ENCODE peak calls at places on chromosomes 6 and 20, in ten cellular contexts. P is cardiac fibroblast, X is left ventricle myocardium inferior, B is GM23338, D is fibroblast of lung, H is HCT116, U is sigmoid colon, S is astrocyte of the spinal cord, C is mesenchymal stem cell, G is colonic mucosa. M is an unnamed sample.

GRCh38 chr6:121666809-121667208 is 231.4 kb downstream of the GJA1 start:
- DNase-seq in P (peak), X (no peak), B (no peak), D (peak), H (peak), U (no peak), S (peak), C (peak), G (no peak), M (peak)

GRCh38 chr6:35385457-35386202 is 43.3 kb downstream of the PPARD start:
- DNase-seq in P (peak), X (peak), B (no peak), D (peak), H (no peak), U (peak), S (peak), C (no peak), G (peak), M (no peak)

GRCh38 chr6:111871207-111871606 is 2.0 kb downstream of the FYN start:
- DNase-seq in P (no peak), X (no peak), B (no peak), D (no peak), H (no peak), U (no peak), S (no peak), C (no peak), G (no peak), M (no peak)

GRCh38 chr20:34948030-34948429 is 7.6 kb downstream of the GSS start:
- DNase-seq in P (peak), X (no peak), B (no peak), D (peak), H (no peak), U (no peak), S (peak), C (peak), G (no peak), M (peak)

GRCh38 chr20:39524371-39524911 is 562.3 kb downstream of the DHX35 start:
- DNase-seq in P (no peak), X (no peak), B (no peak), D (no peak), H (no peak), U (no peak), S (no peak), C (no peak), G (no peak), M (no peak)

GRCh38 chr6:131258816-131259476 is 123.7 kb downstream of the AKAP7 start:
- DNase-seq in P (no peak), X (no peak), B (no peak), D (peak), H (peak), U (no peak), S (peak), C (peak), G (peak), M (no peak)

GRCh38 chr20:46088409-46089075 is 1.2 kb downstream of the NCOA5 start:
- DNase-seq in P (peak), X (no peak), B (peak), D (peak), H (no peak), U (no peak), S (peak), C (peak), G (no peak), M (no peak)

GRCh38 chr6:107561325-107561724 is 71.4 kb downstream of the SOBP start:
- DNase-seq in P (no peak), X (peak), B (peak), D (no peak), H (no peak), U (peak), S (peak), C (no peak), G (no peak), M (no peak)

GRCh38 chr6:154516276-154516675 is 5.8 kb upstream of the CNKSR3 start:
- DNase-seq in P (no peak), X (no peak), B (no peak), D (no peak), H (no peak), U (no peak), S (no peak), C (no peak), G (peak), M (no peak)
- H3K4me3 ChIP-seq in P (peak), X (peak), B (no peak), D (peak), H (no peak), U (no peak), S (no peak), C (no peak), G (no peak), M (no peak)

GRCh38 chr6:26223677-26224546 is 136.7 kb downstream of the HFE start:
- DNase-seq in P (peak), X (peak), B (peak), D (peak), H (peak), U (peak), S (peak), C (peak), G (peak), M (peak)

GRCh38 chr6:26223213-26223612 is 136.0 kb downstream of the HFE start:
- DNase-seq in P (peak), X (no peak), B (no peak), D (peak), H (no peak), U (no peak), S (peak), C (peak), G (no peak), M (no peak)

GRCh38 chr6:26221186-26221585 is 134.0 kb downstream of the HFE start:
- DNase-seq in P (no peak), X (no peak), B (no peak), D (no peak), H (no peak), U (no peak), S (no peak), C (no peak), G (no peak), M (no peak)

GRCh38 chr6:26224547-26224912 is 137.3 kb downstream of the HFE start:
- DNase-seq in P (no peak), X (no peak), B (no peak), D (no peak), H (no peak), U (no peak), S (no peak), C (no peak), G (no peak), M (no peak)

DNA sequence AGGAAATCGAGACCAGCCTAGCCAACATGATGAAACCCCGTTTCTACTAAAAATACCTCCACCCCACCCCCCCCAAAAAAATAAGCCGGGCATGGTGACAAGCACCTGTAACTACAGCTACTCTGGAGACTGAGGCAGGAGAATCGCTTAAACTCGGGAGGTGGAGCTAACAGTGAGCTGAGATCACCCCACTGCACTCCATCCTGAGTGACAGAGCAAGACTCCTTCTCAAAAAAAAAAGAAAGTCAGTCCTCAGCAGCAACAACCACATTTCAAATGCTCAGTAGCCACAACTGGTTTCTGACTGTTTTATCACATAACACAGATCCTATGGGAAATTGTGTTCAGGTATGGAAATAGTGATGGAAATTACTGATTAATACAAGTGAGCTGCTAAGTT is 135.4 kb downstream of the HFE start:
- DNase-seq in P (no peak), X (no peak), B (no peak), D (no peak), H (no peak), U (no peak), S (no peak), C (no peak), G (no peak), M (no peak)
- H3K4me3 ChIP-seq in P (no peak), X (no peak), B (peak), D (no peak), H (no peak), U (no peak), S (no peak), C (no peak), G (no peak), M (no peak)

DNA sequence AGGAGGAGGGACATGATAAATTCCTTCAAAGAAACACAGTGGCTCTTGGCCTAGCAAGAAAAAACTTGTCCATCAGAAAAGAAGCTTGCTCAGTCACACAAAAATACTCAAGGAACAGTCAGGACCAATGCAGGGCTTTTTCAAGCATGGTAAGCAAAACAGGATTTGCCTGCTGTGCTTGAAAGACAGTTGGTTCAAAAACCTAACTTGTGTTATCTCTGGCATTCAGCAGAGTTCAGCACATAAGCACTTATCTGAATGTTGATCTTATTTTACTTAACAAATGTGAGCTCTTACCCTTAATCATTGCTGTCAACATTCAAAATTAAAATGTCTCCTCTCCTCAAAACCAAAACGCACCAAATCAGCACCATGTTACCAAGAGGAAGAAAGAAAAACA is 38.3 kb downstream of the ATG5 start:
- DNase-seq in P (no peak), X (no peak), B (peak), D (no peak), H (no peak), U (no peak), S (no peak), C (peak), G (no peak), M (no peak)
- H3K4me3 ChIP-seq in P (no peak), X (no peak), B (no peak), D (no peak), H (no peak), U (no peak), S (no peak), C (no peak), G (no peak), M (no peak)

DNA sequence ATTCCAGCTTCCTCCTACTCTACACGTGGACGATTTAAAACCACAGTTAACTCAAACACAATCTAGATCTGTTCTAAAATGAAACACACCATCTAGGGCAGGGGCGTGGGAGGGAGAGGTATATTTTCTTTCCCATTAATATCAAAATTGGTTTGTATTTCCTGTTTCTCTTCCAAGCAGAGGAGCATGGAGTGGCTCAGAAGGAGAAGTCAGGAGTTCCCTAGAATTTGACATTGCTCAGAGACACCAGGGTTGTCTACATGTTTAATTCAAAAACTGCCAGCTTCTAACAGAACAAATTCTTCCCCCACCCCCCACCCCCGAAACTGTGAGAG is 2.3 kb downstream of the PREX1 start:
- DNase-seq in P (no peak), X (no peak), B (no peak), D (no peak), H (no peak), U (no peak), S (no peak), C (no peak), G (no peak), M (no peak)
- H3K4me3 ChIP-seq in P (no peak), X (peak), B (peak), D (no peak), H (no peak), U (no peak), S (no peak), C (no peak), G (no peak), M (no peak)

GRCh38 chr6:134293659-134294161 is 24.2 kb downstream of the SGK1 start:
- DNase-seq in P (no peak), X (no peak), B (no peak), D (no peak), H (no peak), U (no peak), S (no peak), C (peak), G (no peak), M (no peak)

GRCh38 chr6:134303903-134304302 is 14.0 kb downstream of the SGK1 start:
- DNase-seq in P (peak), X (no peak), B (no peak), D (no peak), H (no peak), U (no peak), S (no peak), C (no peak), G (no peak), M (peak)

GRCh38 chr6:134295953-134296553 is 21.9 kb downstream of the SGK1 start:
- DNase-seq in P (peak), X (no peak), B (peak), D (peak), H (peak), U (peak), S (peak), C (peak), G (peak), M (peak)

GRCh38 chr6:134296762-134297161 is 21.1 kb downstream of the SGK1 start:
- DNase-seq in P (no peak), X (no peak), B (no peak), D (no peak), H (no peak), U (no peak), S (no peak), C (no peak), G (no peak), M (no peak)

GRCh38 chr6:134299236-134299635 is 18.7 kb downstream of the SGK1 start:
- DNase-seq in P (peak), X (no peak), B (no peak), D (peak), H (no peak), U (no peak), S (peak), C (peak), G (no peak), M (peak)
- H3K4me3 ChIP-seq in P (no peak), X (no peak), B (no peak), D (no peak), H (no peak), U (no peak), S (no peak), C (no peak), G (no peak), M (no peak)

GRCh38 chr6:163530406-163530805 is 115.9 kb downstream of the QKI start:
- DNase-seq in P (no peak), X (no peak), B (no peak), D (no peak), H (no peak), U (no peak), S (no peak), C (no peak), G (no peak), M (no peak)
- H3K4me3 ChIP-seq in P (no peak), X (peak), B (no peak), D (no peak), H (no peak), U (no peak), S (no peak), C (no peak), G (no peak), M (no peak)

GRCh38 chr6:29793036-29793356 is 34.6 kb upstream of the HLA-G start:
- DNase-seq in P (no peak), X (no peak), B (no peak), D (no peak), H (no peak), U (no peak), S (no peak), C (no peak), G (no peak), M (no peak)
- H3K4me3 ChIP-seq in P (peak), X (peak), B (peak), D (peak), H (no peak), U (peak), S (no peak), C (no peak), G (peak), M (no peak)

DNA sequence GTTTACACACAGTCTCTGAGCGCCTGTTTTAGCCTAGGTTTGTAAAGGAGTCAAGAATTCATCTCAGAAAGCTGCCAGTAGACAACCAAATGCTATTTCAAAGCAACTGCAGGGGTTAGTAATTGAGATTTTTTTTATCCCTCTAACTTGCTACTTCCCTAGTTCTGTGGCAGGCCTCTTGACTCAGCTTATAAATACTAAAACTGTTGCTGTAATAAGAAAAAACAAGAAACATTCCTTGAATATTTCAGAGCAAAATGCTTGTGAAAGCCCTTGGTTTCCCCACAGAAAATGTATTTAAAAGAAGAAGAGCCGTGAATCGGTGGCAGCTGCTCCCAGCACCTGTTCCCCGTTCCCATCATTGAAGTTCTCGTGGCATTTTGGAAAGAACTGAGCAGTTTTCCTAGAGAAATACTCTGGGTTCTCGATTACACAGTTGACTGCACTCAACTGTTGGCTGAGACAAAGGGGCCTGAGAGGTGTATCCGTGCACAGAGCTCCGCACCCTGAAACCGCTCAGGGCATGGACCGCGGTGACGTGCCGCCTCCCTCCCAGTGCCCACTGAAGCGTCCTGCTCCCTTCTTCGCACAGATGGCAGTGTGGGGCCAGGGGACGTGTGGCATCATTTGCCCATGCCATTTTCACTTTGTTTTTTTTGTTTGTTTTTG is 20.9 kb downstream of the DLL1 start:
- DNase-seq in P (no peak), X (no peak), B (no peak), D (no peak), H (no peak), U (no peak), S (no peak), C (no peak), G (no peak), M (no peak)
- H3K4me3 ChIP-seq in P (no peak), X (no peak), B (no peak), D (no peak), H (no peak), U (no peak), S (no peak), C (no peak), G (no peak), M (no peak)

DNA sequence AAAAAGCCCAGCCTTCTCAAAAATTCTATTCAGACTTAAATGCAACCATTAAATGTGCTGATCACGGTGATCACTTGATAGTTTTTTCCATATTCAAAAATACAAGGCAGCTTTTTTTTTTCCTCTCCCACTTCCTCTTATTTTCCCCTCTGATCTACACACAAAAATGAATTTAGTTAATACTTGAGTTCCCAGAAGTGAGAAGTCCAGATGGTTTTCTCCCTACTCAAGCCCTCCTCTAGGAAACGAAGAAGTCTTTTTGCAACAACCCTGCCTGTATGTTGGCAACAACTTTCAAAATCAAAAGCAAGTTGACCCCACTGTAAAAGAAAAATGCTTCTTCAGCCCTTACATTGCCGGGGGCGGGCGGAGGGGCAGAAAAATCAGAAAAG is 24.3 kb downstream of the ARHGAP18 start:
- DNase-seq in P (no peak), X (no peak), B (no peak), D (no peak), H (no peak), U (no peak), S (no peak), C (no peak), G (no peak), M (no peak)
- H3K4me3 ChIP-seq in P (no peak), X (no peak), B (no peak), D (no peak), H (no peak), U (no peak), S (no peak), C (no peak), G (no peak), M (no peak)